ENCODE peak calls at places on chromosomes 1 and 21, in four cellular contexts. M is NCI-H2081, L is heart left ventricle, G is MCF 10A. F is an unnamed sample.

GRCh38 chr1:1782399-1783221 is 4.3 kb upstream of the NADK start:
- DNase-seq in M (peak), L (peak), G (peak), F (no peak)

GRCh38 chr1:109299087-109299983 is 7.5 kb downstream of the MYBPHL start:
- DNase-seq in M (no peak), L (peak), G (peak), F (no peak)

GRCh38 chr1:228860911-228861829 is 125.9 kb downstream of the RHOU start:
- DNase-seq in M (no peak), L (no peak), G (peak), F (peak)

GRCh38 chr21:35424122-35424521 is 375.0 kb upstream of the RUNX1 start:
- DNase-seq in M (no peak), L (no peak), G (no peak), F (no peak)

GRCh38 chr1:234554478-234555311 is 55.3 kb downstream of the IRF2BP2 start:
- DNase-seq in M (peak), L (no peak), G (no peak), F (no peak)

GRCh38 chr1:96843196-96843595 is 121.6 kb downstream of the PTBP2 start:
- DNase-seq in M (no peak), L (no peak), G (no peak), F (no peak)

GRCh38 chr1:225746361-225747179 is 31.1 kb upstream of the SRP9 start:
- DNase-seq in M (peak), L (peak), G (peak), F (peak)

GRCh38 chr1:96992871-96993270 is 271.3 kb downstream of the PTBP2 start:
- DNase-seq in M (no peak), L (no peak), G (no peak), F (no peak)

GRCh38 chr1:7810395-7810794 is 26.3 kb downstream of the PER3 start:
- DNase-seq in M (no peak), L (no peak), G (peak), F (no peak)

GRCh38 chr21:43340491-43341348 is 86.2 kb downstream of the SIK1 start:
- DNase-seq in M (no peak), L (no peak), G (peak), F (no peak)

GRCh38 chr21:34530264-34530663 is 18.3 kb upstream of the KCNE1 start:
- DNase-seq in M (no peak), L (no peak), G (no peak), F (no peak)

GRCh38 chr1:53557830-53558784 is 98.9 kb downstream of the DMRTB1 start:
- DNase-seq in M (no peak), L (peak), G (no peak), F (no peak)

GRCh38 chr1:117662667-117663066 is 56.8 kb downstream of the TENT5C start:
- DNase-seq in M (no peak), L (no peak), G (no peak), F (no peak)

GRCh38 chr1:222009105-222009730 is 267.3 kb upstream of the DUSP10 start:
- DNase-seq in M (no peak), L (no peak), G (peak), F (peak)